ENCODE peak calls at places on chromosomes 7 and 10, in four cellular contexts. Y is GM12878, Z is NCI-H2081 treated with DMSO at 0.1 percent for 48 hours, G is memory B cell. I is an unnamed sample.

GRCh38 chr7:44561962-44562621 is 11.6 kb downstream of the DDX56 start:
- DNase-seq in Y (no peak), Z (no peak), G (no peak), I (no peak)

GRCh38 chr7:16657656-16658279 is 11.8 kb downstream of the BZW2 start:
- DNase-seq in Y (no peak), Z (no peak), G (no peak), I (no peak)

GRCh38 chr10:31393844-31394243 is 74.8 kb downstream of the ZEB1 start:
- DNase-seq in Y (no peak), Z (no peak), G (no peak), I (no peak)

GRCh38 chr7:116511552-116512523 is 12.3 kb downstream of the CAV2 start:
- DNase-seq in Y (peak), Z (no peak), G (peak), I (peak)

GRCh38 chr10:133391761-133392518 is 2.0 kb upstream of the MTG1 start:
- DNase-seq in Y (no peak), Z (no peak), G (no peak), I (no peak)

GRCh38 chr7:74454948-74455804 is 1.5 kb downstream of the GTF2IRD1 start:
- DNase-seq in Y (no peak), Z (no peak), G (no peak), I (no peak)

GRCh38 chr7:73652541-73652949 is 15.1 kb upstream of the VPS37D start:
- DNase-seq in Y (no peak), Z (no peak), G (no peak), I (no peak)

GRCh38 chr10:124943301-124944092 is 1.6 kb downstream of the ZRANB1 start:
- DNase-seq in Y (no peak), Z (no peak), G (no peak), I (no peak)

GRCh38 chr10:60975716-60976115 is 31.7 kb upstream of the RHOBTB1 start:
- DNase-seq in Y (no peak), Z (no peak), G (no peak), I (no peak)

GRCh38 chr7:86991844-86992243 is 67.6 kb downstream of the ELAPOR2 start:
- DNase-seq in Y (no peak), Z (no peak), G (no peak), I (no peak)

GRCh38 chr7:156237614-156238013 is 403.0 kb upstream of the RNF32 start:
- DNase-seq in Y (no peak), Z (no peak), G (no peak), I (no peak)

GRCh38 chr7:85184599-85185354 is 2.1 kb downstream of the SEMA3D start:
- DNase-seq in Y (no peak), Z (no peak), G (no peak), I (no peak)

GRCh38 chr7:150379590-150380379 is 655 bp downstream of the ZNF775 start:
- DNase-seq in Y (no peak), Z (no peak), G (no peak), I (peak)

I was measured in globus pallidus.